ENCODE peak calls at places on chromosomes 2 and 18, in six cellular contexts. E is A549, Y is body of pancreas, W is endodermal cell, B is AG04450, C is gastrocnemius medialis. R is an unnamed sample.

GRCh38 chr18:715626-716025 is 3.2 kb upstream of the ENOSF1 start:
- DNase-seq in B (peak; percentile 13), Y (no peak), C (no peak), W (no peak), E (no peak), R (no peak)

GRCh38 chr2:85534099-85534498 is 4.9 kb upstream of the MAT2A start:
- DNase-seq in E (no peak), C (no peak), Y (no peak), B (no peak), W (no peak), R (no peak)

GRCh38 chr18:48600746-48601090 is 61.9 kb downstream of the CTIF start:
- DNase-seq in E (no peak), B (no peak), W (no peak), Y (no peak), C (peak; percentile 50), R (no peak)

GRCh38 chr2:61405813-61406212 is 65.1 kb downstream of the USP34 start:
- DNase-seq in B (no peak), C (no peak), W (no peak), E (no peak), Y (no peak), R (no peak)

GRCh38 chr2:108616731-108617161 is 82.5 kb downstream of the LIMS1 start:
- DNase-seq in C (no peak), B (no peak), Y (peak; percentile 71), W (no peak), E (no peak), R (no peak)

GRCh38 chr2:55418072-55418471 is 1.6 kb downstream of the CCDC88A start:
- DNase-seq in W (no peak), B (no peak), E (no peak), C (no peak), Y (no peak), R (no peak)

GRCh38 chr2:75458201-75458600 is 102.5 kb downstream of the EVA1A start:
- DNase-seq in W (no peak), B (no peak), C (no peak), Y (no peak), E (no peak), R (no peak)

GRCh38 chr18:62834715-62835114 is 119.4 kb downstream of the PHLPP1 start:
- DNase-seq in Y (no peak), E (no peak), C (no peak), B (no peak), W (no peak), R (no peak)

GRCh38 chr2:231613054-231613654 is 20.5 kb downstream of the TEX44 start:
- DNase-seq in E (no peak), Y (no peak), C (no peak), W (no peak), B (no peak), R (peak; percentile 57)

GRCh38 chr2:146777181-146777580 is 1067.6 kb upstream of the ACVR2A start:
- DNase-seq in W (no peak), E (no peak), C (no peak), B (no peak), Y (no peak), R (no peak)

GRCh38 chr2:42722328-42723190 is 41.4 kb downstream of the OXER1 start:
- DNase-seq in W (peak; percentile 74), E (peak; percentile 42), C (no peak), Y (peak; percentile 91), B (peak; percentile 42), R (no peak)

GRCh38 chr2:16201876-16202642 is 261.7 kb downstream of the MYCN start:
- DNase-seq in C (no peak), E (no peak), B (no peak), W (no peak), Y (no peak), R (no peak)

GRCh38 chr2:100391735-100392515 is 25.5 kb downstream of the CHST10 start:
- DNase-seq in W (no peak), C (no peak), B (no peak), E (no peak), Y (no peak), R (no peak)

GRCh38 chr2:234328444-234328990 is 168.4 kb downstream of the ARL4C start:
- DNase-seq in B (no peak), C (no peak), W (no peak), E (no peak), Y (no peak), R (no peak)

GRCh38 chr2:239275871-239276812 is 124.7 kb downstream of the HDAC4 start:
- DNase-seq in B (no peak), W (peak; percentile 48), E (peak; percentile 61), Y (peak; percentile 37), C (peak; percentile 94), R (peak; percentile 67)

GRCh38 chr2:25000503-25001328 is 29.0 kb upstream of the DNAJC27 start:
- DNase-seq in B (peak; percentile 7), C (no peak), E (no peak), W (no peak), Y (no peak), R (no peak)

GRCh38 chr2:176491172-176491904 is 222.1 kb downstream of the MTX2 start:
- DNase-seq in Y (peak; percentile 44), W (no peak), B (peak; percentile 97), C (peak; percentile 83), E (no peak), R (no peak)

GRCh38 chr2:172864182-172864581 is 128.5 kb downstream of the RAPGEF4 start:
- DNase-seq in W (peak; percentile 90), E (peak; percentile 64), Y (peak; percentile 51), C (peak; percentile 33), B (no peak), R (peak; percentile 58)

GRCh38 chr2:60416221-60417008 is 137.0 kb downstream of the BCL11A start:
- DNase-seq in C (peak; percentile 76), B (no peak), E (peak; percentile 13), Y (peak; percentile 91), W (peak; percentile 85), R (peak; percentile 61)

GRCh38 chr2:132593171-132593570 is 76.8 kb downstream of the LYPD1 start:
- DNase-seq in E (no peak), C (no peak), Y (no peak), W (peak; percentile 81), B (no peak), R (no peak)

GRCh38 chr2:84477886-84478285 is 18.8 kb upstream of the SUCLG1 start:
- DNase-seq in W (no peak), B (no peak), Y (no peak), C (no peak), E (no peak), R (no peak)

GRCh38 chr2:221019668-221020067 is 552.4 kb downstream of the EPHA4 start:
- DNase-seq in E (no peak), B (no peak), C (no peak), W (no peak), Y (no peak), R (no peak)

GRCh38 chr2:221016551-221016950 is 555.6 kb downstream of the EPHA4 start:
- DNase-seq in Y (no peak), B (no peak), W (no peak), E (no peak), C (no peak), R (no peak)

GRCh38 chr2:221022554-221022953 is 549.5 kb downstream of the EPHA4 start:
- DNase-seq in E (no peak), W (no peak), C (no peak), B (no peak), Y (no peak), R (no peak)

GRCh38 chr2:221018262-221018661 is 553.8 kb downstream of the EPHA4 start:
- DNase-seq in W (no peak), B (no peak), Y (no peak), C (no peak), E (no peak), R (no peak)
- TF ChIP-seq CTCF in W (peak; percentile 63), B (no peak), Y (no peak), C (no peak), E (no peak), R (no peak)

DNA sequence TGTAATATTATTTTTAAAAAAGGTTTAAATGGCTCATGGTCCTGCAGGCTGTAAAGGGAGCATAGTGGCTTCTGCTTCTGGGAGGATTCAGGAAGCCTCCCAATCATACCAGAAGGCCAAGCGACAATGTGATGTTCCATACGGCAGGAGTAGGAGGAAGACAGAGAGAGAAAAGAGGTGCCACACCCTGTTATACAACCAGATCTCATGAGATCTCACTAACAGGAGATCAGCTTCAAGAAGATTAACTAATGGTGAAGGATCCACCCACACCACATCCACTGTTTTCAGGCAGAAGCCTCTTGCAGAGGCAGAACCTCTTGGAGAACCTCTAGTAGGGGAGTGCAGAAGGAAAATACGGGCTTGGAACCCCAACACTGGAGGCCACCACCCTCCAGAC is 103.9 kb upstream of the TEKT4 start:
- DNase-seq in E (no peak), B (no peak), C (no peak), W (no peak), Y (no peak), R (no peak)
- H3K9me3 ChIP-seq in E (no peaks in the 10 kb centered on the region), B (peaks cover 37% of the 10 kb centered on the region), C (no peaks in the 10 kb centered on the region), W (peaks cover 42% of the 10 kb centered on the region), Y (no peaks in the 10 kb centered on the region), R (no peaks in the 10 kb centered on the region)

GRCh38 chr18:77857926-77858325 is 608.3 kb downstream of the GALR1 start:
- DNase-seq in C (no peak), W (no peak), Y (no peak), E (no peak), B (no peak), R (no peak)
- H3K4me3 ChIP-seq in C (no peak overlapping the region), W (no peak overlapping the region), Y (no peak overlapping the region), E (no peak overlapping the region), B (no peak overlapping the region), R (no peak overlapping the region)

DNA sequence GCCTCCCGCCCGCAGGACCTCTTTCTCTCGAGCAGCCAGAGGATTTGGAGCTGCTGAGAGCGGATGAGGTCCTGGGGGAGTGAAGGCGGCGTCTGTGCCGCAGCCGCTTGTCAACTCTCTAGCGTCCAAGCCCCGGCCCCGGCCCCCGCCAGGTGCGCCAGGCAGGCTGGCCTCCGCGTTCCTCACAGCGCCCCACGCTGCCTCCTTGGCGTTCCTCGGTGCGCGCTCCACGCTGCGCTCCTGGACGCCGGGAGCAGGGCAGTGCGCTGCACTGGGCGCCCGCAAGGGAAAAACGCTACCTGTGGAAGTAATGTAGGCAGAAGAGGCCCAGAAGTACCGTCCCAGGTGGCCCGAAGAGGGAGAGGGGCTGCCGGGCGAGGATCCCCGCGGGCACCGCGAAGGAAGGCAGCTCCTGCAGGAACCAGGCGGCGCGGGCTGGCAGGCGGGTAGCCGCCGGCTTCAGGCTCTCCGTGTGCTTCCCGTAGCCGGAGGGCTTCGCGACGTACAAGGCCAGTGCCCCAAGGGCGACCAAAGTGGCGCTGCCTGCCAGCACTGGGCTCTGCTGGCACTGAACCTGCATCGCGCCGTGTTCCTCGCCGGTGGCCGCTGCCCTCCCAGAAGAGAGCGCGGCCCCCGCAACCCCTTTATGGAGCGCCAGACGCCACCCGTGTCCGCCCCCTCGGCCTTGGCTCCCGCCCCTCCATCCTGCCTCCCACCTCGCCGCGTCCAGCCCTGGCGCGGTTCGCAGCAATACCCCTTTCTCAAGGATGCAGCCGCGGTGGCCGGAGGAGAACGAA is at the start of gene SRD5A2:
- DNase-seq in B (no peak), C (no peak), Y (no peak), W (peak; percentile 85), E (peak; percentile 14), R (no peak)
- TF ChIP-seq CTCF in B (no peak), C (no peak), Y (no peak), W (peak; percentile 31), E (no peak), R (no peak)

R was measured in Peyer's patch.